ENCODE peak calls at places on chromosomes 7 and 10, in seven cellular contexts. One of them, this sample, is unnamed.

GRCh38 chr10:93165367-93165766 is 91.7 kb downstream of the CYP26A1 start:
- DNase-seq in SK-N-SH: no peak
- DNase-seq in H1: no peak
- DNase-seq in K562: no peak
- DNase-seq in HCT116: no peak
- DNase-seq in HepG2: no peak
- DNase-seq in GM12878: no peak
- DNase-seq in this sample: no peak

GRCh38 chr7:87058739-87059524 is 522 bp downstream of the ELAPOR2 start:
- DNase-seq in GM12878: no peak
- DNase-seq in H1: no peak
- DNase-seq in K562: peak
- DNase-seq in SK-N-SH: peak
- DNase-seq in HepG2: no peak
- DNase-seq in HCT116: no peak
- DNase-seq in this sample: peak

GRCh38 chr10:30829921-30830671 is 200.5 kb upstream of the LYZL2 start:
- DNase-seq in SK-N-SH: no peak
- DNase-seq in HCT116: no peak
- DNase-seq in GM12878: no peak
- DNase-seq in H1: no peak
- DNase-seq in K562: no peak
- DNase-seq in HepG2: no peak
- DNase-seq in this sample: no peak

GRCh38 chr7:3168370-3168769 is 124.7 kb upstream of the CARD11 start:
- DNase-seq in H1: no peak
- DNase-seq in K562: no peak
- DNase-seq in SK-N-SH: no peak
- DNase-seq in HepG2: no peak
- DNase-seq in HCT116: no peak
- DNase-seq in GM12878: no peak
- DNase-seq in this sample: no peak

GRCh38 chr10:93062499-93063216 is 2.1 kb downstream of the CYP26C1 start:
- DNase-seq in SK-N-SH: peak
- DNase-seq in K562: no peak
- DNase-seq in GM12878: no peak
- DNase-seq in HepG2: no peak
- DNase-seq in HCT116: no peak
- DNase-seq in H1: peak
- DNase-seq in this sample: no peak

GRCh38 chr7:1664711-1665591 is 5.1 kb upstream of the ELFN1 start:
- DNase-seq in HepG2: peak
- DNase-seq in H1: peak
- DNase-seq in GM12878: no peak
- DNase-seq in K562: peak
- DNase-seq in HCT116: peak
- DNase-seq in SK-N-SH: peak
- DNase-seq in this sample: peak

GRCh38 chr7:91135300-91135699 is 128.9 kb upstream of the FZD1 start:
- DNase-seq in SK-N-SH: no peak
- DNase-seq in H1: no peak
- DNase-seq in HCT116: no peak
- DNase-seq in HepG2: no peak
- DNase-seq in K562: no peak
- DNase-seq in GM12878: no peak
- DNase-seq in this sample: no peak

GRCh38 chr7:91247497-91247896 is 16.7 kb upstream of the FZD1 start:
- DNase-seq in K562: peak
- DNase-seq in SK-N-SH: no peak
- DNase-seq in H1: no peak
- DNase-seq in HCT116: no peak
- DNase-seq in GM12878: no peak
- DNase-seq in HepG2: no peak
- DNase-seq in this sample: no peak

GRCh38 chr7:135976312-135977019 is 693 bp downstream of the MTPN start:
- DNase-seq in SK-N-SH: peak
- DNase-seq in GM12878: no peak
- DNase-seq in HepG2: peak
- DNase-seq in HCT116: peak
- DNase-seq in K562: peak
- DNase-seq in H1: no peak
- DNase-seq in this sample: no peak

GRCh38 chr10:129626801-129627434 is 159.9 kb downstream of the MGMT start:
- DNase-seq in H1: no peak
- DNase-seq in HepG2: no peak
- DNase-seq in HCT116: no peak
- DNase-seq in SK-N-SH: no peak
- DNase-seq in K562: no peak
- DNase-seq in GM12878: no peak
- DNase-seq in this sample: no peak

GRCh38 chr10:96505150-96506136 is 8.3 kb downstream of the TLL2 start:
- DNase-seq in HCT116: no peak
- DNase-seq in HepG2: no peak
- DNase-seq in GM12878: no peak
- DNase-seq in H1: no peak
- DNase-seq in SK-N-SH: no peak
- DNase-seq in K562: no peak
- DNase-seq in this sample: no peak

GRCh38 chr7:131067220-131067619 is 260.5 kb upstream of the MKLN1 start:
- DNase-seq in H1: no peak
- DNase-seq in HCT116: no peak
- DNase-seq in SK-N-SH: no peak
- DNase-seq in HepG2: no peak
- DNase-seq in GM12878: no peak
- DNase-seq in K562: no peak
- DNase-seq in this sample: no peak
- TF ChIP-seq JUND in H1: no peak
- TF ChIP-seq JUND in HCT116: no peak
- TF ChIP-seq JUND in SK-N-SH: no peak
- TF ChIP-seq JUND in HepG2: no peak
- TF ChIP-seq JUND in GM12878: no peak
- TF ChIP-seq JUND in K562: no peak
- TF ChIP-seq JUND in this sample: no peak

DNA sequence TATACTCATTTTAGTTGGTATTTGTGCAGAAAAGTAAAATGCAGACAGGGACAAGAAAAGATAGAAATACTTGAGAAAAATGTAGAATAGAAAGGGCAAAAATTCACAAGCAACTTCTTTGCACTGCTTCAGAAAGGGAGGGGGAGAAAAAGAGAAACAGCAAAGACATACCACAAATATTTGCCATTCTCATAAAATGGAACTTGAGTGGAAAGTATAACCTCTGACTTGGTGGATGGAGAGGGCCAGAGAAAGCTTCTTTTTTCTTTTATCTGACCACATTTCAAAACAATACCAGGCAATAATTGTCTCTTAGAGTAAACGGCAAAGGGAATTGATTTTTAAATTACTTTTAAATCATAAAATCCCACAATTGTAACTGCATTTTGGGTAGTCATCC is 35.8 kb upstream of the TRUB1 start:
- DNase-seq in HCT116: no peak
- DNase-seq in K562: no peak
- DNase-seq in H1: no peak
- DNase-seq in SK-N-SH: no peak
- DNase-seq in GM12878: no peak
- DNase-seq in HepG2: no peak
- DNase-seq in this sample: no peak
- TF ChIP-seq JUND in HCT116: no peak
- TF ChIP-seq JUND in K562: no peak
- TF ChIP-seq JUND in H1: no peak
- TF ChIP-seq JUND in SK-N-SH: no peak
- TF ChIP-seq JUND in GM12878: no peak
- TF ChIP-seq JUND in HepG2: no peak
- TF ChIP-seq JUND in this sample: no peak

GRCh38 chr10:43458227-43458626 is 21.3 kb downstream of the ZNF487 start:
- DNase-seq in HCT116: no peak
- DNase-seq in K562: no peak
- DNase-seq in SK-N-SH: no peak
- DNase-seq in H1: no peak
- DNase-seq in GM12878: no peak
- DNase-seq in HepG2: no peak
- DNase-seq in this sample: no peak

GRCh38 chr10:43461950-43462349 is 25.0 kb downstream of the ZNF487 start:
- DNase-seq in H1: no peak
- DNase-seq in HepG2: peak
- DNase-seq in HCT116: peak
- DNase-seq in SK-N-SH: peak
- DNase-seq in K562: peak
- DNase-seq in GM12878: no peak
- DNase-seq in this sample: peak
- TF ChIP-seq JUND in H1: no peak
- TF ChIP-seq JUND in HepG2: no peak
- TF ChIP-seq JUND in HCT116: no peak
- TF ChIP-seq JUND in SK-N-SH: no peak
- TF ChIP-seq JUND in K562: no peak
- TF ChIP-seq JUND in GM12878: no peak
- TF ChIP-seq JUND in this sample: no peak

GRCh38 chr10:108249940-108250339 is 1085.4 kb upstream of the SORCS1 start:
- DNase-seq in HCT116: no peak
- DNase-seq in H1: no peak
- DNase-seq in K562: no peak
- DNase-seq in HepG2: no peak
- DNase-seq in SK-N-SH: no peak
- DNase-seq in GM12878: no peak
- DNase-seq in this sample: no peak

GRCh38 chr10:108254089-108254488 is 1089.6 kb upstream of the SORCS1 start:
- DNase-seq in GM12878: no peak
- DNase-seq in HCT116: no peak
- DNase-seq in SK-N-SH: no peak
- DNase-seq in K562: no peak
- DNase-seq in H1: no peak
- DNase-seq in HepG2: no peak
- DNase-seq in this sample: no peak

GRCh38 chr10:108250954-108251620 is 1086.6 kb upstream of the SORCS1 start:
- DNase-seq in SK-N-SH: peak
- DNase-seq in K562: no peak
- DNase-seq in GM12878: no peak
- DNase-seq in HepG2: no peak
- DNase-seq in H1: no peak
- DNase-seq in HCT116: no peak
- DNase-seq in this sample: no peak
- TF ChIP-seq JUND in SK-N-SH: no peak
- TF ChIP-seq JUND in K562: no peak
- TF ChIP-seq JUND in GM12878: no peak
- TF ChIP-seq JUND in HepG2: no peak
- TF ChIP-seq JUND in H1: no peak
- TF ChIP-seq JUND in HCT116: no peak
- TF ChIP-seq JUND in this sample: no peak

GRCh38 chr7:144671429-144671828 is 164.4 kb downstream of the TPK1 start:
- DNase-seq in GM12878: no peak
- DNase-seq in H1: no peak
- DNase-seq in HCT116: no peak
- DNase-seq in HepG2: no peak
- DNase-seq in K562: no peak
- DNase-seq in SK-N-SH: no peak
- DNase-seq in this sample: peak
- TF ChIP-seq JUND in GM12878: no peak
- TF ChIP-seq JUND in H1: no peak
- TF ChIP-seq JUND in HCT116: no peak
- TF ChIP-seq JUND in HepG2: no peak
- TF ChIP-seq JUND in K562: no peak
- TF ChIP-seq JUND in SK-N-SH: no peak
- TF ChIP-seq JUND in this sample: no peak

DNA sequence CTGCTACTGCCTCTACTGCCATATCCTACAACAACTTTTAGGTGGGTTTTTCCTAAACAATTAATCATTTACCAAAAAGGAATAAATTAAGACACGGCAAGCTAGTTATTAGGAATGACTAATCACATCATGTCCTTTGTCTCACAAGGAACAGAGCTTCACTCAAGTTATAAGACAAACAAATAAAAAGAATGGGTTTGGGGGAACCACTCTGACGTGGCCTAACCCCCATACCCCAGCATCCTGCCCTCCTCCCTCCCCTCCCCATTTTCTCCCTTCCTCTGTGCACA is 43.2 kb downstream of the DOCK4 start:
- DNase-seq in HCT116: no peak
- DNase-seq in HepG2: no peak
- DNase-seq in SK-N-SH: no peak
- DNase-seq in H1: no peak
- DNase-seq in GM12878: no peak
- DNase-seq in K562: no peak
- DNase-seq in this sample: no peak
- TF ChIP-seq JUND in HCT116: no peak
- TF ChIP-seq JUND in HepG2: no peak
- TF ChIP-seq JUND in SK-N-SH: no peak
- TF ChIP-seq JUND in H1: no peak
- TF ChIP-seq JUND in GM12878: no peak
- TF ChIP-seq JUND in K562: no peak
- TF ChIP-seq JUND in this sample: no peak

DNA sequence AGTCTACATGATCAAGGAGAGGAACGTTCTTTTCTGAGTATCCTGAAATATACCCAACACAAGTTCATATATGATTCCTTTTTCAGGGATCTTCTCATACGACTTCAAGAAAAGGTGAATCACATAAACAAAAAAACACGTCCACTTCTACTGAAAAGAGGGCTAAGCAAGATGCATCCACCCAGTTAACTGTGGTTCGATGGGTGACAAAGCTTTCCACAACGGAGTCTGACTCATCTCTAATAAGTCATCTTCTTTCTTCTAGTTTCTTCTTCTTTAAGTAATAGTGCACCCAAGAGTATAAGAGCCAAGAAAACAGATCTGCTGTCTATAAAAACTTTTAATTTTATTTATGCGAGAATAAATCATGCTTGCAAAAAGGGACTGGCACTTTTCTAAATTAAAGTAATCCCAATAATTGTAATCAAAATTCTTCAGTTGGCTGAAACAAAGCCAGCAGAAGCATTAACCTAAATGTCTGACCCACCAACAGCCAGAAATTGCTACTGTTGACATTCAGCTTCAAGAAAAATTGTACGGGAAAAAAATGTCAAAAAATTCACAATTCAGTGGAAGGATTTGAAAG is 146.9 kb upstream of the ANK3 start:
- DNase-seq in GM12878: no peak
- DNase-seq in H1: no peak
- DNase-seq in HCT116: peak
- DNase-seq in HepG2: no peak
- DNase-seq in K562: no peak
- DNase-seq in SK-N-SH: no peak
- DNase-seq in this sample: no peak
- TF ChIP-seq JUND in GM12878: no peak
- TF ChIP-seq JUND in H1: no peak
- TF ChIP-seq JUND in HCT116: peak
- TF ChIP-seq JUND in HepG2: no peak
- TF ChIP-seq JUND in K562: no peak
- TF ChIP-seq JUND in SK-N-SH: peak
- TF ChIP-seq JUND in this sample: no peak

DNA sequence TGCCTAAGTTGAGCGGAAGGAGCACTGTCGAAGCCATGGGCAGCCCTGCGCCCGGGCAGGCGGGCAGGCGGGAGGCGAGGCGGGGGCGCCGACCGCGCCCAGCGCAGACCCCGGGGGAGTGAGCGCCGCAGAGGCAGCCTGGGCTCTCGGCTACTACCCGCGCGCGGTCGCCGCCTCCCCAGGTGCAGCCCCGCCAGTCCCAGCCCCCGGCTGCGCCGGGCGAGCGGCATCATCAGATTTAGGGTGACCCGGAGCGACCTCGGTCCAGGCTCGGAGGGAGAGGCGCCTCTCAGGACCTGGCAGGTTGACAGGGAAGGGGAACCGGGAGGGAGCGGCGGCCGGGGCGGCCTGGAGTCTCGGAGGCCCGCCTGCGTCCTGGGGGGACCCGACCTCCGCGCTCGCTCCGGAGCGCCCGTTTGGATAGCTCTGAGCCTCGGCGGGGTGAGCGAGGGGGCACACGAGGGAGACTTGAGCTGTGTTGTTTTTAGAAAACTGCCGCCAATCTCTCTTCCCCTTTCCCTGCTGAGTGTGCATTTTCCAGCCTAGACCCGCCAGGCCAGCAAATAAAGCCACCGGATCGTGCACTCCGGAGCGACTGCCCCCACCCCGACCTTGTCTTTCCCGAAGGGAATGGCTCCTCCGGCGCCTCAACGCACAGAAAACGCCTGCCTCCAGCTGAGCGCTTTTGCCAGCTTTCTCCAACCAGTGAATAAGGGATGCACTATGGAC is 2.3 kb upstream of the NRP1 start:
- DNase-seq in HCT116: no peak
- DNase-seq in GM12878: no peak
- DNase-seq in H1: peak
- DNase-seq in HepG2: no peak
- DNase-seq in K562: no peak
- DNase-seq in SK-N-SH: peak
- DNase-seq in this sample: no peak
- TF ChIP-seq JUND in HCT116: no peak
- TF ChIP-seq JUND in GM12878: no peak
- TF ChIP-seq JUND in H1: no peak
- TF ChIP-seq JUND in HepG2: no peak
- TF ChIP-seq JUND in K562: no peak
- TF ChIP-seq JUND in SK-N-SH: no peak
- TF ChIP-seq JUND in this sample: no peak

This sample was measured in T47D.